ENCODE peak calls at places on chromosomes 6 and 20, in eight cellular contexts. H is cardiac muscle cell; K is KG1; U is activated naive CD8-positive, alpha-beta T cell treated with anti-CD3 and anti-CD28 coated beads for 36 hours; P is nucleus accumbens; X is foreskin fibroblast; F is G401; S is natural killer cell treated with Interleukin-12 subunit alpha and Interleukin-12 subunit beta and Interleukin-15 and Interleukin-18, amount 100 ng/mL, for 72 hours. T is an unnamed sample.

GRCh38 chr6:42025066-42025789 is 25.1 kb upstream of the TAF8 start:
- DNase-seq in F (no peak), S (no peak), P (no peak), K (no peak), H (no peak), X (no peak), U (no peak), T (no peak)

GRCh38 chr20:3352203-3352602 is 55.3 kb downstream of the DNAAF9 start:
- DNase-seq in K (no peak), X (no peak), P (no peak), F (no peak), U (no peak), S (no peak), H (no peak), T (no peak)

GRCh38 chr20:64071341-64072332 is 7.7 kb downstream of the RGS19 start:
- DNase-seq in U (no peak), K (no peak), S (no peak), H (no peak), P (no peak), X (no peak), F (no peak), T (no peak)

GRCh38 chr6:160767019-160767646 is 65.1 kb downstream of the PLG start:
- DNase-seq in S (peak), F (peak), H (peak), U (peak), K (peak), P (no peak), X (peak), T (no peak)

GRCh38 chr20:47818466-47818865 is 33.2 kb upstream of the SULF2 start:
- DNase-seq in U (no peak), H (no peak), P (no peak), K (no peak), F (no peak), S (no peak), X (no peak), T (no peak)

GRCh38 chr6:6952484-6952883 is 155.3 kb upstream of the RREB1 start:
- DNase-seq in F (no peak), U (no peak), S (no peak), H (no peak), X (no peak), P (no peak), K (no peak), T (no peak)

GRCh38 chr6:133055527-133055966 is 185.6 kb upstream of the EYA4 start:
- DNase-seq in S (no peak), X (no peak), U (no peak), P (no peak), H (no peak), F (peak), K (no peak), T (no peak)

GRCh38 chr6:17393335-17394191 is at the start of gene CAP2:
- DNase-seq in K (no peak), F (peak), P (peak), S (no peak), U (no peak), X (peak), H (peak), T (peak)

GRCh38 chr6:109498049-109498448 is 15.0 kb upstream of the ZBTB24 start:
- DNase-seq in K (no peak), U (no peak), X (no peak), H (no peak), P (no peak), S (no peak), F (no peak), T (no peak)

GRCh38 chr6:159807150-159807859 is 7.2 kb downstream of the PNLDC1 start:
- DNase-seq in P (no peak), K (no peak), X (no peak), S (no peak), H (peak), U (no peak), F (no peak), T (no peak)

T was measured in T47D.